ENCODE peak calls at places on chromosome 3, in seven cellular contexts. B, R, F, A, I, D and G are unnamed samples.

GRCh38 chr3:29940759-29941319 is 660.0 kb downstream of the RBMS3 start:
- DNase-seq in B (no peak), R (no peak), F (no peak), A (no peak), I (no peak), D (no peak), G (no peak)

GRCh38 chr3:179971280-179971679 is 65.5 kb downstream of the PEX5L start:
- DNase-seq in B (no peak), R (peak), F (no peak), A (no peak), I (no peak), D (no peak), G (no peak)

GRCh38 chr3:110562621-110563020 is 509.0 kb upstream of the NECTIN3 start:
- DNase-seq in B (no peak), R (peak), F (no peak), A (no peak), I (no peak), D (no peak), G (no peak)

GRCh38 chr3:53744351-53744750 is 101.9 kb downstream of the CHDH start:
- DNase-seq in B (no peak), R (no peak), F (peak), A (no peak), I (no peak), D (no peak), G (peak)

GRCh38 chr3:105367063-105367405 is 325 bp downstream of the ALCAM start:
- DNase-seq in B (no peak), R (no peak), F (peak), A (no peak), I (peak), D (no peak), G (peak)

GRCh38 chr3:149487598-149488197 is 13.2 kb downstream of the TM4SF4 start:
- DNase-seq in B (no peak), R (no peak), F (no peak), A (no peak), I (no peak), D (no peak), G (peak)

GRCh38 chr3:117018622-117019021 is 309.0 kb downstream of the TUSC7 start:
- DNase-seq in B (no peak), R (no peak), F (no peak), A (no peak), I (no peak), D (no peak), G (no peak)

GRCh38 chr3:120113128-120114116 is 19.2 kb upstream of the GSK3B start:
- DNase-seq in B (no peak), R (peak), F (peak), A (no peak), I (no peak), D (peak), G (no peak)

GRCh38 chr3:122099255-122099654 is 44.1 kb downstream of the CD86 start:
- DNase-seq in B (no peak), R (no peak), F (no peak), A (no peak), I (no peak), D (no peak), G (no peak)

GRCh38 chr3:49017646-49017977 is 768 bp downstream of the DALRD3 start:
- DNase-seq in B (no peak), R (no peak), F (peak), A (no peak), I (no peak), D (no peak), G (no peak)

GRCh38 chr3:71652786-71653419 is 69.4 kb upstream of the FOXP1 start:
- DNase-seq in B (no peak), R (peak), F (peak), A (peak), I (peak), D (peak), G (peak)

GRCh38 chr3:53039376-53039752 is 6.5 kb downstream of the SFMBT1 start:
- DNase-seq in B (no peak), R (no peak), F (no peak), A (no peak), I (no peak), D (no peak), G (no peak)

GRCh38 chr3:133887951-133888703 is 7.6 kb downstream of the RAB6B start:
- DNase-seq in B (no peak), R (no peak), F (no peak), A (no peak), I (no peak), D (peak), G (peak)

GRCh38 chr3:73215286-73215685 is 153.8 kb downstream of the EBLN2 start:
- DNase-seq in B (no peak), R (no peak), F (no peak), A (peak), I (no peak), D (peak), G (no peak)

GRCh38 chr3:19221081-19221480 is 72.8 kb downstream of the KCNH8 start:
- DNase-seq in B (no peak), R (peak), F (no peak), A (no peak), I (no peak), D (no peak), G (no peak)

GRCh38 chr3:45054196-45054857 is 28.2 kb downstream of the CLEC3B start:
- DNase-seq in B (no peak), R (no peak), F (no peak), A (peak), I (no peak), D (peak), G (no peak)

GRCh38 chr3:140180603-140181002 is 245.6 kb downstream of the CLSTN2 start:
- DNase-seq in B (no peak), R (peak), F (no peak), A (no peak), I (no peak), D (no peak), G (no peak)

GRCh38 chr3:130789678-130790340 is 43.2 kb upstream of the PIK3R4 start:
- DNase-seq in B (no peak), R (no peak), F (no peak), A (no peak), I (peak), D (no peak), G (no peak)

GRCh38 chr3:53196575-53197407 is 35.8 kb downstream of the PRKCD start:
- DNase-seq in B (no peak), R (no peak), F (peak), A (no peak), I (no peak), D (peak), G (peak)

GRCh38 chr3:193052294-193052693 is 134.6 kb upstream of the MB21D2 start:
- DNase-seq in B (no peak), R (no peak), F (peak), A (no peak), I (no peak), D (peak), G (no peak)

GRCh38 chr3:175432338-175433025 is 573.3 kb downstream of the NAALADL2 start:
- DNase-seq in B (no peak), R (no peak), F (no peak), A (peak), I (no peak), D (peak), G (no peak)

GRCh38 chr3:33174711-33175409 is 43.8 kb downstream of the SUSD5 start:
- DNase-seq in B (no peak), R (no peak), F (no peak), A (no peak), I (no peak), D (no peak), G (no peak)

GRCh38 chr3:42012378-42012934 is 50.6 kb upstream of the ULK4 start:
- DNase-seq in B (no peak), R (no peak), F (no peak), A (no peak), I (no peak), D (no peak), G (no peak)

GRCh38 chr3:12947504-12948369 is 106.4 kb upstream of the RPL32 start:
- DNase-seq in B (peak), R (peak), F (no peak), A (no peak), I (peak), D (peak), G (no peak)

GRCh38 chr3:63993653-63994079 is 29.6 kb downstream of the PSMD6 start:
- DNase-seq in B (peak), R (peak), F (peak), A (peak), I (peak), D (peak), G (peak)

GRCh38 chr3:171690291-171690690 is 120.0 kb downstream of the PLD1 start:
- DNase-seq in B (no peak), R (no peak), F (no peak), A (no peak), I (no peak), D (no peak), G (no peak)

GRCh38 chr3:12840591-12841084 is 727 bp downstream of the RPL32 start:
- DNase-seq in B (no peak), R (no peak), F (no peak), A (no peak), I (no peak), D (no peak), G (no peak)

GRCh38 chr3:71944482-71944881 is 159.5 kb upstream of the PROK2 start:
- DNase-seq in B (no peak), R (no peak), F (no peak), A (no peak), I (no peak), D (no peak), G (no peak)

GRCh38 chr3:11764931-11765363 is 81.7 kb downstream of the TAMM41 start:
- DNase-seq in B (no peak), R (peak), F (no peak), A (peak), I (no peak), D (peak), G (no peak)

GRCh38 chr3:13783556-13783955 is 96.3 kb downstream of the WNT7A start:
- DNase-seq in B (no peak), R (no peak), F (no peak), A (no peak), I (no peak), D (no peak), G (no peak)

GRCh38 chr3:121624147-121624852 is 31.1 kb downstream of the FBXO40 start:
- DNase-seq in B (no peak), R (no peak), F (no peak), A (no peak), I (no peak), D (no peak), G (no peak)

GRCh38 chr3:186849392-186849975 is 7.0 kb downstream of the ADIPOQ start:
- DNase-seq in B (no peak), R (peak), F (no peak), A (no peak), I (no peak), D (peak), G (peak)

GRCh38 chr3:45123841-45124269 is 22.3 kb downstream of the CDCP1 start:
- DNase-seq in B (peak), R (peak), F (no peak), A (no peak), I (no peak), D (peak), G (no peak)

GRCh38 chr3:172749201-172749965 is 1.1 kb upstream of the ECT2 start:
- DNase-seq in B (peak), R (peak), F (peak), A (peak), I (no peak), D (peak), G (no peak)

GRCh38 chr3:44831241-44831640 is 30.5 kb upstream of the TMEM42 start:
- DNase-seq in B (no peak), R (no peak), F (no peak), A (no peak), I (no peak), D (no peak), G (no peak)

GRCh38 chr3:97821413-97821809 is 400 bp upstream of the CRYBG3 start:
- DNase-seq in B (no peak), R (no peak), F (peak), A (no peak), I (peak), D (peak), G (peak)

GRCh38 chr3:126124896-126125295 is 41.0 kb upstream of the SLC41A3 start:
- DNase-seq in B (peak), R (no peak), F (no peak), A (no peak), I (peak), D (no peak), G (no peak)

DNA sequence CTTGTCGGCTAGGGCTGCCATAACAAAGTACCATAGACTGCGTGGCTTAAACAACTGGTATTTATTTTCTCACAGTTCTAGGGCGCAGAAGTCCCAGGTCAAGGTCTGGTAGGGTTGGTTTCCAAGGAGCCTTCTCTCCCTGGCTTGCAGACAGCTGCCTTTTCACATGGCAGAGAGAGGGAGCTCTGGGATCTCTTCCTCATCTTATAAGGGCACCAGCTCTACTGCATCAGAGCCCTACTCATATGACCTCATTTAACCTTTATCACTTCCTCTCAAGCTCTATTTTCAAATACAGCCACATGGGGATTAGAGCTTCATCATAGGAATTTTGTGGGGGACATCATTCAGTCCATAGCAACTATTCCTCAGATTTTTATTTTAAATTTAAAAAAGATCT is 17.6 kb upstream of the PAQR9 start:
- DNase-seq in B (no peak), R (no peak), F (no peak), A (no peak), I (no peak), D (no peak), G (no peak)
- TF ChIP-seq CTCF in B (no peak), R (peak), F (no peak), A (no peak), I (no peak), D (no peak), G (no peak)

DNA sequence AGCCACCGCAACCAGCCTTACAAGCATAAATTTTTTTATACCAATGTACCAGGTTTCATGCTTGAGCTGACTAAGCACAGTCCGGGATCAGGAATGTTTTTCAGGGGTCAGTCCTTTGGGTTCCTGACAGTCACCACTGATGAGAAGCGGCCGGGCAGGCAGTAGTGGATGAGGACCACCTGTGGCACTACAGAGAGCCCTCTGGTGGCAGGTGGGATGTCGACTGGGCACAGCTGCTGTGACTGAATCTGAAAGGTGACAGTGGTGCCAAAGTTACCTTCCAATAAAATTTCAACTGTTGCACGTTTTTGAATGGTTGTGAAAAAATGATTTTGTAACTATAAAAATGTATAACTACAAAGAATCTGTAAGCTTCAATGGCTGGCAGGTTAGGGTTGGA is 34.0 kb downstream of the TPRA1 start:
- DNase-seq in B (no peak), R (no peak), F (no peak), A (no peak), I (no peak), D (no peak), G (no peak)
- TF ChIP-seq CTCF in B (no peak), R (no peak), F (no peak), A (no peak), I (no peak), D (peak), G (no peak)

GRCh38 chr3:9715764-9716437 is 12.3 kb downstream of the CPNE9 start:
- DNase-seq in B (peak), R (peak), F (peak), A (peak), I (peak), D (peak), G (no peak)
- TF ChIP-seq CTCF in B (peak), R (peak), F (peak), A (peak), I (peak), D (peak), G (peak)

DNA sequence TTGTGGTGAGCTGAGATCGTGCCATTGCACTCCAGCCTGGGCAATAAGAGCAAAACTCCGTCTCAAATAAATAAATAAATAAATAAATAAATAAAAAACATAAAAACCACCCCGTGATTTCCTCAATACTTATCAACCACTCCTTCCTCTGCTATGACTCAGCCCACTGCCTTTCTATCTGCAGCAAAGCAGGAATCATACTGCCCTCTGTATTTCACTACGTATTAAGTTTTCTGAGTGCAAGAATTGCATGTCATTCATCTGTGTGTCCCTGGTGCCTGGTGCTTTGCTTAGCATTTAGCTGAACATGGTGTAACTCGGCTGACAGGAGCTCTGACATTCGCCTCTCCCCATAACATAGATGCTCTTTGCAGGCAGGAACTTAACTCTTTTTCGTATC is 7.1 kb downstream of the LSG1 start:
- DNase-seq in B (no peak), R (no peak), F (no peak), A (no peak), I (no peak), D (peak), G (no peak)
- TF ChIP-seq CTCF in B (no peak), R (no peak), F (no peak), A (no peak), I (no peak), D (peak), G (no peak)

GRCh38 chr3:167918686-167919085 is 177.0 kb downstream of the GOLIM4 start:
- DNase-seq in B (no peak), R (no peak), F (no peak), A (no peak), I (no peak), D (no peak), G (no peak)

GRCh38 chr3:167909443-167910287 is 174.1 kb downstream of the SERPINI1 start:
- DNase-seq in B (no peak), R (no peak), F (no peak), A (no peak), I (no peak), D (no peak), G (no peak)

GRCh38 chr3:167908745-167909442 is 173.4 kb downstream of the SERPINI1 start:
- DNase-seq in B (no peak), R (no peak), F (no peak), A (no peak), I (no peak), D (no peak), G (no peak)

GRCh38 chr3:167917969-167918368 is 177.8 kb downstream of the GOLIM4 start:
- DNase-seq in B (no peak), R (no peak), F (no peak), A (no peak), I (no peak), D (no peak), G (no peak)

DNA sequence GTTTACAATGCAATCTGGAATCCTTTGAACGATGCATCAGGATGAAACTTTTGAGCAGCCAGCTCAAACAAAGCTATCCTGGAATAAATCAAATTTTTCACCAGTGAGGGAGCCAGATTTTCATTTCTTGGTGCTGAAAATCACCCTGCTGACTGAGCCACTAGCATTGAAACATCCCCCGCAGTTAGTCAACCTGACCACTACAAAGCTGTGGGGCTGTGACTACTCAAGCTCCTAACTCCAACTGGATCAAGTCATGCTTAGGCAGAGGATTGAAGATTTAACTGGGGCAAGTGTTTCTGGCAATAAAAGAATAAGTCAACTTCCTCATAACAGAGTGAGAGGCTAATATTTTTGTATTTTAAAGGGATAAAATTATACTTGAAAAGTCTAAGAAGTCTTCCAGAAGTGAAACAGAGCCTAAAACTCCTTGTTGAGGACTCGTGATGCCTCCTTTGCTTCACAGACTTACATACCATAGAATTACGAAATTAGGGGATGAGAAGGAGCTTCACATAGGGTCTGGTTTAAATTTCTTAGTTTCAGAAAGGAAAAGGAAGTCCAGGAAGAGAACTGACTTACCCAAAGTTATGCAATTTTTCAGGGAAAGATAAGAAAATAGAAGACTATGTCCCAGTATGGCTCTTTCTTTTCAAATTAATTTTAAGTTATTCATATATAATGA is 177.8 kb downstream of the SERPINI1 start:
- DNase-seq in B (peak), R (peak), F (peak), A (peak), I (no peak), D (peak), G (no peak)
- TF ChIP-seq CTCF in B (no peak), R (peak), F (no peak), A (no peak), I (no peak), D (peak), G (no peak)

GRCh38 chr3:61111764-61112163 is 139.5 kb downstream of the FHIT start:
- DNase-seq in B (no peak), R (no peak), F (no peak), A (no peak), I (no peak), D (no peak), G (no peak)
- TF ChIP-seq CTCF in B (no peak), R (no peak), F (no peak), A (no peak), I (no peak), D (no peak), G (no peak)